ENCODE peak calls at places on chromosomes 13 and 19, in seven cellular contexts. H is PC-9, T is GM20000, Z is breast epithelium, I is HFFc6, S is GM23338, P is RWPE1. E is an unnamed sample.

GRCh38 chr19:39401549-39402416 is 4.9 kb upstream of the ZFP36 start:
- DNase-seq in Z (no peak), T (peak; percentile 67), H (peak; percentile 29), P (no peak), I (peak; percentile 64), S (no peak), E (no peak)

GRCh38 chr13:31048521-31048920 is 113.2 kb downstream of the HSPH1 start:
- DNase-seq in S (peak; percentile 64), I (no peak), P (no peak), Z (no peak), T (no peak), H (peak; percentile 17), E (no peak)

GRCh38 chr19:5586300-5587070 is 18.7 kb upstream of the TINCR start:
- DNase-seq in S (no peak), I (no peak), P (no peak), Z (no peak), H (no peak), T (peak; percentile 49), E (no peak)

GRCh38 chr13:63481334-63481733 is 2065.7 kb upstream of the PCDH20 start:
- DNase-seq in Z (no peak), P (no peak), H (no peak), T (no peak), I (no peak), S (no peak), E (no peak)

GRCh38 chr19:51441410-51442390 is 16.6 kb downstream of the SIGLEC8 start:
- DNase-seq in P (peak; percentile 24), S (no peak), H (no peak), I (no peak), T (peak; percentile 75), Z (no peak), E (no peak)

GRCh38 chr19:32570081-32570785 is 10.8 kb upstream of the PDCD5 start:
- DNase-seq in Z (peak; percentile 61), T (peak; percentile 71), P (peak; percentile 49), H (peak; percentile 61), S (peak; percentile 85), I (peak; percentile 59), E (peak; percentile 67)

GRCh38 chr19:15623711-15624318 is 8.8 kb downstream of the CYP4F8 start:
- DNase-seq in T (no peak), Z (no peak), S (peak; percentile 5), P (no peak), H (no peak), I (no peak), E (no peak)

GRCh38 chr13:75329723-75330122 is 152.2 kb downstream of the TBC1D4 start:
- DNase-seq in H (no peak), I (no peak), T (no peak), Z (no peak), S (no peak), P (peak; percentile 9), E (no peak)

GRCh38 chr13:110690516-110690915 is 15.4 kb downstream of the CARS2 start:
- DNase-seq in S (no peak), I (no peak), P (no peak), T (no peak), Z (no peak), H (no peak), E (no peak)

GRCh38 chr13:92591117-92591516 is 635.5 kb upstream of the GPC6 start:
- DNase-seq in I (no peak), H (no peak), T (no peak), P (no peak), S (no peak), Z (no peak), E (no peak)

GRCh38 chr19:17441241-17442135 is 7.0 kb downstream of the TMEM221 start:
- DNase-seq in P (peak; percentile 65), I (peak; percentile 9), T (peak; percentile 42), H (no peak), Z (no peak), S (peak; percentile 75), E (no peak)

GRCh38 chr19:33460221-33460908 is 61.2 kb downstream of the PEPD start:
- DNase-seq in T (no peak), S (no peak), H (no peak), Z (peak; percentile 34), P (no peak), I (no peak), E (peak; percentile 13)

GRCh38 chr13:23678768-23679167 is 108.6 kb downstream of the TNFRSF19 start:
- DNase-seq in I (no peak), Z (no peak), T (no peak), S (no peak), P (no peak), H (no peak), E (no peak)

GRCh38 chr19:12139885-12140544 is at the start of gene ZNF20:
- DNase-seq in P (peak; percentile 98), H (peak; percentile 96), Z (peak; percentile 98), I (peak; percentile 94), T (peak; percentile 97), S (peak; percentile 99), E (peak; percentile 98)

GRCh38 chr13:83740622-83741021 is 141.7 kb downstream of the SLITRK1 start:
- DNase-seq in H (no peak), I (no peak), P (no peak), Z (no peak), S (no peak), T (no peak), E (no peak)
- TF ChIP-seq CTCF in H (no peak), I (no peak), P (no peak), Z (no peak), S (no peak), T (no peak), E (no peak)

GRCh38 chr19:49450405-49450804 is 1.2 kb downstream of the PIH1D1 start:
- DNase-seq in H (no peak), P (no peak), T (no peak), I (no peak), Z (no peak), S (no peak), E (no peak)

GRCh38 chr19:49448432-49448786 is 3.2 kb downstream of the PIH1D1 start:
- DNase-seq in P (no peak), I (no peak), S (no peak), Z (no peak), H (no peak), T (no peak), E (no peak)

GRCh38 chr19:49451430-49452181 is at the start of gene PIH1D1:
- DNase-seq in S (peak; percentile 100), I (peak; percentile 99), Z (peak; percentile 96), T (peak; percentile 90), P (peak; percentile 93), H (peak; percentile 96), E (peak; percentile 88)

GRCh38 chr19:49445997-49446396 is 4.7 kb upstream of the SLC17A7 start:
- DNase-seq in P (no peak), T (no peak), I (no peak), Z (no peak), H (no peak), S (peak; percentile 31), E (no peak)

DNA sequence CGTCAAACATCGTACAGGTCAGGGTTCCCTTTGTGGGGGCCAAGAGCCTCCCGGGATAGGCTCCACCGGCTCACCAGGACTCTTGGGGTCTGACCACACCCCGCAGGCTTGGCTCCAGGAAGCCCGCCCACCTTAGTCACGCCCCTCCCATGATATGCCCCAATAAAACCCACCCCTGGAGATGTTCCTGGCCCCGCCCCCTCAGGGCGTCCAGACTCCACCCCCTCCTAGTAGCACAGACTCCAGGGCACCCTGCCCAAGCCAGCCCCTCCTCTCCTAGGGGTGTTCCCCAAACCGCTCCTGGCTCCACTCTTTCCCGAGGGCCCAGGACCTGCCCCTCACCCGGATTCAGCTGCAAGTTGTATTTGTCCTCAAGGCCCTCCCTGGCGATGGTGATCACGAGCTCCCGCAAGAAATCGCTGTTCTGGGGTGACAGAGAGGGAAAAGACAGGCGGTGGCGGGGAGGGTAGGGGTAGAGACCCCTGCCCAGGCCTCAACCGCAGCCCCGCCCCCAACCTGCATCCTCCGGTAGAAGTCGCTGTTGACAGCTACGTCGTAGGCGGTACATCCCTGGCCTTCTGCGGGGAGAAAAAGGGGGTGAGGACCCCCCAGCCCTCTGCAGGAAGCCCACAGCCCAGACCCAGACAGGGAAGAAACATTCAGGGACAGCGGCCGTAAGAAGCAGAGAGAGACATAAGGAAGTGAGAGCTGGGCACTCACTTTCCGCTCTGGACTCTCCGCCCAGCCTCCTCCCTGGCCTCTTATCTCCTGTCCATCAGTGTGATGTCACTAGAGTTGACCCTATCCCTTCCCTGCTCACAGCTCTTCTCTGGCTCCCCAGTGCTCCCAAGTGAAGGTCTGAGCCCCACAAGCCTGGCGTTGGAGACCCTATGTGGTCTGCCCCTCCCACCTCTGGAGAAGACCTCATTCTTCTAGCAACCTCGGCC is 3.9 kb downstream of the PIH1D1 start:
- DNase-seq in Z (no peak), I (no peak), S (peak; percentile 97), T (no peak), P (no peak), H (peak; percentile 33), E (no peak)
- TF ChIP-seq CTCF in Z (no peak), I (no peak), S (peak; percentile 9), T (no peak), P (no peak), H (no peak), E (no peak)

DNA sequence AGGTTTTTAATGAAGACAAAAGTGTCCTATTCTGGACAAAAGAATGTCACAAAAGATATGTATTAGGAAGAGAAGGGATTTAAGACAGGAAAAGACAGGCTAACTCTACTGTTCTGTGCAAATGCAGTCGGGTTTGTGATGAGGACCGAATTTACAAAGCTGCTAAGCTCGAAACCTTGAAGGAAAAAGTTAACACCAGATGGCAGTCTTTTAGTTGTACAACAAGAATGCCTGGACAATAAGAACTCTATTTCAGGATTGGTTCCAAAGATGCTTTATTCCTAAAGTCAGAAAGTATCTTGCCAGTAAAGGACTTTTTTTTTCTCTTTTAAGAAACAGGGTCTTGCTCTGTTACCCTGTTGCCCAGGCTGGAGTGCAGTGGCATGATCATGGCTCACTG is 51.1 kb downstream of the HS6ST3 start:
- DNase-seq in I (no peak), T (no peak), Z (no peak), H (no peak), P (no peak), S (peak; percentile 66), E (no peak)
- TF ChIP-seq CTCF in I (peak; percentile 47), T (no peak), Z (no peak), H (peak; percentile 45), P (no peak), S (peak; percentile 56), E (no peak)

DNA sequence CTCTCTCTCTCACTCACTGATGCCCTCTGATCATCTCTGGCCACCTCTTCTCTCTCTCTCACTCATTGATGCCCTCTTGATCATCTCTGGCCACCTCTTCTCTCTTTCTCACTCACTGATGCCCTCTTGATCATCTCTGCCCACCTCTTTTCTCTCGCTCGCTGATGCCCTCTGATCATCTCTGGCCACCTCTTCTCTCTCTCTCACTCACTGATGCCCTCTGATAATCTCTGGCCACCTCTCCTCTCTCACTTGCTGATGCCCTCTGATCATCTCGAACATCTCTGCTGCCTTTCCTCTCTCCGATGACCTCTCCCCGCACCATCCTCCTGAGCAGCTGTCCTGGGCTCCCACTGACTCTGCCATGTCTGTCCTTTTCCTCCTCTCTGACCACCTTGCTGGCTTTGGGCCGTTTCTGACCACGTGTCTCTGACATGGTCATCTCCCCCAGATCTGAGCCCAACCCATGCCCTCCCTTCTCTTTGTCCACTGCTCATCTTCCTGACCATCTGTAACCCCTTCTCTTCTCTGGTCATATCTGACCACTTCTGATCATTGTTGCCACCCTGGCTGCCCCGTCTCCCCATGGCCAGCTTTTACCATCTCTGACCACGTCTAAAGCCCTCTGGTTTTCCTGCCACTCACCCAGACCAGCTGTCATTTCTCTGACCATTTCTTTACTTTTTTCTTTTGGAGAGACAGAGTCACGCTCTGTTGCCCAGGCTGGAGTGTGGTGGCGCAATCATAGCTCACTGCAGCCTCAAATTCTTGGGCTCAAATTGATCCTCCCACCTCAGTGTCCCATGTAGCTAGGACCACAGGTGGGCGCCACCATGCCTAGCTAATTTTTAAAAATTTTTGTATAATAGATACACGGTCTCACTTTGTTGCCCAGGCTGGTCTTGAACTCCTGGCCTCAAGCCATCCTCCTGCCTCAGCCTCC is 2.4 kb downstream of the LRFN3 start:
- DNase-seq in I (no peak), P (no peak), T (peak; percentile 28), Z (no peak), S (no peak), H (no peak), E (no peak)
- TF ChIP-seq CTCF in I (peak; percentile 42), P (no peak), T (no peak), Z (no peak), S (no peak), H (no peak), E (no peak)

E was measured in glutamatergic neuron.